ENCODE peak calls at places on chromosomes 13 and 19, in nine cellular contexts. W, O, H, B, C, M, V, T and L are unnamed samples.

GRCh38 chr13:94256671-94257070 is 222.8 kb downstream of the DCT start:
- DNase-seq in W (no peak), O (no peak), H (no peak), B (no peak), C (no peak), M (no peak), V (no peak), T (no peak), L (no peak)

GRCh38 chr13:80035096-80035495 is 305.8 kb downstream of the SPRY2 start:
- DNase-seq in W (no peak), O (no peak), H (no peak), B (no peak), C (no peak), M (no peak), V (no peak), T (no peak), L (no peak)

GRCh38 chr13:99386495-99386894 is 79.3 kb upstream of the GPR183 start:
- DNase-seq in W (no peak), O (no peak), H (no peak), B (no peak), C (no peak), M (no peak), V (no peak), T (no peak), L (no peak)

GRCh38 chr19:45424191-45425058 is 708 bp upstream of the ERCC1 start:
- DNase-seq in W (peak), O (no peak), H (peak), B (peak), C (no peak), M (peak), V (peak), T (peak), L (no peak)

GRCh38 chr19:45959517-45960025 is 14.1 kb downstream of the NOVA2 start:
- DNase-seq in W (no peak), O (no peak), H (no peak), B (no peak), C (no peak), M (no peak), V (no peak), T (no peak), L (no peak)

GRCh38 chr13:111115051-111115840 is at the start of gene ARHGEF7:
- DNase-seq in W (no peak), O (no peak), H (peak), B (no peak), C (no peak), M (no peak), V (no peak), T (no peak), L (no peak)

GRCh38 chr13:33870046-33870668 is 52.2 kb downstream of the RFC3 start:
- DNase-seq in W (no peak), O (no peak), H (no peak), B (no peak), C (no peak), M (no peak), V (no peak), T (no peak), L (no peak)

GRCh38 chr19:43560687-43561086 is 14.6 kb downstream of the XRCC1 start:
- DNase-seq in W (peak), O (no peak), H (no peak), B (no peak), C (no peak), M (no peak), V (peak), T (no peak), L (no peak)

GRCh38 chr19:40604647-40605200 is 3.6 kb downstream of the LTBP4 start:
- DNase-seq in W (no peak), O (no peak), H (no peak), B (peak), C (no peak), M (no peak), V (no peak), T (no peak), L (no peak)

DNA sequence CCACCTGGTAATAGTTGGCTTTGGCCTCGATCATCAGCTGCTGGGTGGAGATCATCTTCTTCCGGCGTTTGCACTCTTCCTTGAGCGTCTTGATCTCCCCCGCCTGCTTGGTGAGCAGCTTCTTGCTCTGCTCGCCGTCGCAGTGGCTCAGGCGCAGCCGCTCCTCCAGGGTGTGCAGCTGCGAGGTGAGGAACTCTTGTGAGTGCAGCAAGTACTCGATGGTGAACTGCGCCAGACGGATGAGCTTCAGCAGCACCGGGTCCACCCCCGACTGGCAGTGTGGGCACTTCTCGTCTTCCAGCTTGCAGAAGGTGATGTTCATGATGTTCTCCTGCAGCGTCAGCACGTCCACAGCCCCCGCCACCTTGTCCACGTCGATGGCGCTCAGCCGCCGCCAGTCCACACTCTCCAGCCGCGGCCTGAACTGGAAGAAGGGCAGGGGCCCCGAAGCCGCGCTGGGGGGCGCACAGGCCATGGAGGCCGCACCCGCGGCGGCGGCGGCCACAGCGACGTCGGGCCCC is 3.2 kb downstream of the DZIP1 start:
- DNase-seq in W (peak), O (no peak), H (no peak), B (no peak), C (no peak), M (no peak), V (no peak), T (peak), L (no peak)
- H3K4me3 ChIP-seq in W (peak), O (peak), H (peak), B (peak), C (peak), M (peak), V (no peak), T (peak), L (peak)

GRCh38 chr19:13882419-13882795 is 5.5 kb downstream of the NANOS3 start:
- DNase-seq in W (no peak), O (no peak), H (no peak), B (no peak), C (no peak), M (no peak), V (no peak), T (no peak), L (no peak)

GRCh38 chr19:13881231-13881691 is 4.3 kb downstream of the NANOS3 start:
- DNase-seq in W (peak), O (no peak), H (no peak), B (peak), C (no peak), M (no peak), V (no peak), T (no peak), L (no peak)

GRCh38 chr19:13881692-13882418 is 4.9 kb downstream of the NANOS3 start:
- DNase-seq in W (peak), O (no peak), H (peak), B (peak), C (peak), M (no peak), V (no peak), T (peak), L (no peak)

GRCh38 chr19:13882841-13883240 is 5.9 kb downstream of the NANOS3 start:
- DNase-seq in W (no peak), O (no peak), H (no peak), B (no peak), C (no peak), M (no peak), V (no peak), T (no peak), L (no peak)

GRCh38 chr19:13880059-13880672 is 3.2 kb downstream of the NANOS3 start:
- DNase-seq in W (peak), O (peak), H (peak), B (peak), C (peak), M (peak), V (peak), T (peak), L (peak)
- TF ChIP-seq POLR2A in W (peak), O (no peak), H (no peak), B (no peak), C (no peak), M (no peak), V (no peak), T (peak), L (no peak)

GRCh38 chr19:42512743-42513304 is 15.5 kb downstream of the CEACAM1 start:
- DNase-seq in W (no peak), O (no peak), H (no peak), B (no peak), C (no peak), M (no peak), V (no peak), T (no peak), L (no peak)

GRCh38 chr19:42514449-42514848 is 13.8 kb downstream of the CEACAM1 start:
- DNase-seq in W (no peak), O (no peak), H (no peak), B (no peak), C (no peak), M (no peak), V (no peak), T (no peak), L (no peak)

GRCh38 chr19:42511340-42511739 is 16.9 kb downstream of the CEACAM1 start:
- DNase-seq in W (no peak), O (no peak), H (no peak), B (no peak), C (no peak), M (no peak), V (no peak), T (no peak), L (no peak)

GRCh38 chr19:42515241-42515832 is 12.9 kb downstream of the CEACAM1 start:
- DNase-seq in W (no peak), O (no peak), H (no peak), B (no peak), C (no peak), M (no peak), V (no peak), T (no peak), L (no peak)

DNA sequence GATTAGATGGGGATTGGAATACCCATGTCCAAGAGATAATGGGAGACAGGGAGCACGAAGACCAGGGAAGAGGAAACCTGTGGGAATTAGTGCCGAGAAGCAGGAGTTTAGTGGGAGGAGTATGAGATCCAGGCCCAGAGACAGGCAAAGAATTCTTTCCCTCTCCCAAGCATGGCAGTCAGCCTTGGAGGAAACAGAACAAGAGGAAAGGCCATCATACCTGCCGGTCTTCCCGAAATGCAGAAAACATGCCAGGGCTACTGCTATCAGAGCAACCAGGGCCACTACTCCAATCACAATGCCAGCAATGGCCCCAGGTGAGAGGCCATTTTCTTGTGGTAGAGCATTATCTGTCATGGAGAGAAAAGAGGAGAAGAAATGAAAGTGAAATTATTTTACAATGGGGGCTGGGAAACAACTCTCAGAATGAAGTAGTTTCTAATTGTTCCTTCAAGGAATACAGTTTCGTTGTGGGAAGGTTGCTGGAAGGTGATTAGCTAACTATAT is 16.1 kb downstream of the CEACAM1 start:
- DNase-seq in W (no peak), O (no peak), H (no peak), B (no peak), C (no peak), M (no peak), V (no peak), T (no peak), L (no peak)
- H3K4me3 ChIP-seq in W (no peak), O (no peak), H (no peak), B (no peak), C (no peak), M (no peak), V (no peak), T (no peak), L (no peak)

DNA sequence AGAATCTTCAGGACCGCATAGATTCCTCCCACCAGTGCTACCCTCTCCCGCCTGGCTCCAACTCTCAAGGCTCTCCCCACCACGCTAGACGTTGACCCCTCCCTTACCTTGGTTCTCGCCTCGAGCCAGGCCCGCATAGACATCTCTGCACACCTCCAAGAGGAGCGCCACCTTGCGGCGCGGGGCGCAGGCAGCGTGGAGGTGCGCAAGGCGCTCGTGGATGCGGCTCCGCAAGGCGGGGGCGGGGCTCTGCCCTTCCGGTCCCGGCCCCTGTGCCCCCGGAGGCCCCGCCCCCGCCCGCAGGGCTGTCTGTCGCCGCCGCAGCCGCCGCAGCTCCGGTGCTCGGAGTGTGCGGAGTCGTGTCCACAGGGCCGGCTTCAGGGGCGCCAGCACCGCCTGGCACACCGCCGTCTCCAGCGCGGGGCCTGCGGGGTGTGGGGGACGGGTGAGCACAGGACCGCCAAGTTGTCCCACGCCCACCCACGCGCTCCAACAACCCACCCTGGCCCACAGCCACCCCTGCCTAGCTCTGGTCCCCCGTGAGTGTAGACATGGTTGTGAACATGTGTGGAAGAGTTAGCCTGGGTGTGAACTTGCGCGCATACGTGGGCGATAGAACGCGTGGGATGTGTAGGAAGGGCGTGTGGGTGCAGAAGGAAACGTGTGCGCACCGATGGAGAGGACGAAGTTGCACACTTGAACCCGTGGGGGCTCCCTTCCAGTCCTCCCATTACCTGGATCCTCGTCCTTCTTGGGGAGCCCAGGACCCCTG is 8.1 kb downstream of the RINL start:
- DNase-seq in W (peak), O (peak), H (peak), B (peak), C (peak), M (peak), V (peak), T (peak), L (peak)
- TF ChIP-seq POLR2A in W (no peak), O (no peak), H (no peak), B (peak), C (no peak), M (no peak), V (no peak), T (no peak), L (no peak)

GRCh38 chr19:8081569-8082550 is 29.3 kb downstream of the CCL25 start:
- DNase-seq in W (no peak), O (no peak), H (no peak), B (no peak), C (no peak), M (no peak), V (no peak), T (no peak), L (no peak)
- H3K4me3 ChIP-seq in W (no peak), O (no peak), H (no peak), B (no peak), C (no peak), M (no peak), V (no peak), T (no peak), L (no peak)

GRCh38 chr13:32428581-32429072 is 697 bp upstream of the N4BP2L1 start:
- DNase-seq in W (no peak), O (no peak), H (no peak), B (no peak), C (no peak), M (no peak), V (no peak), T (no peak), L (no peak)

GRCh38 chr13:32429406-32429909 is 1.5 kb upstream of the N4BP2L1 start:
- DNase-seq in W (no peak), O (no peak), H (no peak), B (no peak), C (no peak), M (no peak), V (no peak), T (no peak), L (no peak)

GRCh38 chr13:32426191-32426980 is 1.5 kb downstream of the N4BP2L1 start:
- DNase-seq in W (no peak), O (no peak), H (peak), B (peak), C (no peak), M (no peak), V (peak), T (no peak), L (no peak)

GRCh38 chr13:32426981-32427851 is 714 bp downstream of the N4BP2L1 start:
- DNase-seq in W (peak), O (peak), H (peak), B (peak), C (peak), M (peak), V (peak), T (peak), L (no peak)

DNA sequence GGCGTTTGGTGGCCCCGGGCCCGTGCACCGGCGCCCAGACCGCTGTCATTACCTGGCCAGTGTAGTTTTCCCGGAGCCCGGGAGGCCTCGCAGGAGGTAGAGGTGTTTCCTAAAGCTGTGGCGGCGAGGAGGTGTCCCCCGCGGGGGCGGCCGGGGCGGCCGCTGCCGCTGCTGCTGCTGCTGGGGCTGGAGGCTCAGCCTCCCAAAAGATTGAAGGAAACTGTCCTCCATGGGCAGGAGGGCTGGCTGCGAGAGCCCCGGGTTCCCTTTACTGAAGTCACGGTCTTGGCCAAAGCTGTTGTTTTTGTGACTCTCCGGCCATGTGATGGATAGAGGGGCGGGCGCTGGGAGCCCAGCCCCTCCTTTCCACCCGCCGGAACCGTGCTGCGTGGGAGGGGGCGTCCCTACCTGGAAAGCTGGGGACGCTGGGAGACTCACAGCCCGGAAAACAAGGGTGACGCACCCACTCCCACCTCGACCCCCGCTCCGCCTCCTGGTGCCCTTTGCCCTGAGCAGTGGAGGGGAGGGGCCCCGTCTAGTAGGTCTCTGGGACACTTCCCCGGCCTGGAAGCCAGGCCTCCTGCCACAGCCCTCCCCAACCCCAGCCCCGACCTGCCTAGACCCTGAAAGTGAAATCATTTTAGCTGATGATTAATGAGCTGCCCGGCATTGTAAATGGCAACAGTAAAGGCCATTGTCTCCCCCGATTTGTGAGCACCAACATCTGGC is at the start of gene N4BP2L1:
- DNase-seq in W (no peak), O (peak), H (peak), B (peak), C (peak), M (peak), V (peak), T (peak), L (peak)
- TF ChIP-seq POLR2A in W (no peak), O (peak), H (no peak), B (peak), C (peak), M (no peak), V (peak), T (peak), L (no peak)

DNA sequence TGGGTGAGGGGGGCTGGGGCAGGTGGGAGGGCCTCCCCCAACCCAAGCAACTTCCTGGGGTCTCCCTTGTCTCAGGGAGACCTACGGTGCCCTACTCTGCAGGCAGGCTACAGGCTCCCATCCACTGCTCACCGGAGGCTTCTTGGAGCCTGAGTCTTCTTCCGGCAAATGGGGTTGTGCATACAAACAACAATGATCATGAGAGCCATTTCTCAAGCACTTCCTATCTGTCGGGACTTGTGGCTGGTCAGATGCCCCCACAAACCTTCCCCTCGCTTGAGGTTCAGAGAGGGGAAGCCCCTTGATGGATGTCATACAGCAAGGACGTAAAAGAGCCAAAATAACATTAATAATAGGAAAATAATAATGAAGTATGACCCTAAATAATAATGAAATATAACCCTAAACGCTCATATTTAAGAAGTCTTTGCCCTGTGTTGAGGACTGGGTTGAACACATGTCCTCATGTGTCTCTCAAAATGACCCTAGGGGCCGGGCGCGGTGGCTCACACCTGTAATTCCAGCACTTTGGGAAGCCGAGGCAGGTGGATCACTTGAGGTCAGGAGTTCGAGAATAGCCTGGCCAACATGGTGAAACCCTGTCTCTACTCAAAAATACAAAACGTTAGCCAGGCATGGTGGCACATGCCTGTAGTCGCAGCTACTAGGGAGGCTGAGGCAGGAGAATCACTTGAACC is 727 bp downstream of the CD37 start:
- DNase-seq in W (no peak), O (peak), H (no peak), B (peak), C (no peak), M (no peak), V (peak), T (no peak), L (no peak)
- H3K4me3 ChIP-seq in W (no peak), O (peak), H (peak), B (peak), C (no peak), M (peak), V (peak), T (no peak), L (no peak)